ENCODE peak calls at places on chromosomes 12 and 14, in five cellular contexts. P, Z, T, Y and R are unnamed samples.

GRCh38 chr12:132033627-132034026 is 83.9 kb downstream of the EP400 start:
- DNase-seq in T (no peak), Y (no peak), Z (no peak), P (no peak), R (no peak)

GRCh38 chr12:122788387-122788786 is 14.0 kb downstream of the CCDC62 start:
- DNase-seq in T (no peak), Z (no peak), P (no peak), Y (no peak), R (peak)

GRCh38 chr12:121812320-121812871 is 8.6 kb downstream of the SETD1B start:
- DNase-seq in Z (peak), T (peak), P (peak), Y (peak), R (no peak)

GRCh38 chr12:132445884-132446471 is 44.0 kb upstream of the FBRSL1 start:
- DNase-seq in T (peak), Z (no peak), P (peak), Y (peak), R (peak)

GRCh38 chr12:66964629-66965028 is 285.8 kb upstream of the GRIP1 start:
- DNase-seq in T (no peak), P (no peak), Z (peak), Y (no peak), R (peak)

GRCh38 chr12:98893601-98894411 is 248.7 kb downstream of the APAF1 start:
- DNase-seq in Z (no peak), T (no peak), Y (no peak), P (no peak), R (no peak)

GRCh38 chr12:93020225-93020997 is 91.3 kb upstream of the EEA1 start:
- DNase-seq in Y (no peak), P (no peak), Z (no peak), T (no peak), R (no peak)

GRCh38 chr12:19021240-19021639 is 108.3 kb upstream of the PLEKHA5 start:
- DNase-seq in Y (no peak), T (no peak), Z (no peak), P (no peak), R (no peak)

GRCh38 chr14:104895207-104895785 is 29.4 kb upstream of the PLD4 start:
- DNase-seq in P (peak), Z (no peak), T (peak), Y (no peak), R (no peak)

GRCh38 chr12:32273063-32273521 is 126.3 kb upstream of the FGD4 start:
- DNase-seq in P (no peak), Z (no peak), Y (no peak), T (peak), R (no peak)

GRCh38 chr14:93109572-93110481 is 5.9 kb downstream of the ITPK1 start:
- DNase-seq in Z (no peak), Y (no peak), T (no peak), P (no peak), R (no peak)

GRCh38 chr12:28610401-28611114 is 420.3 kb downstream of the CCDC91 start:
- DNase-seq in P (no peak), Y (no peak), T (no peak), Z (no peak), R (no peak)

GRCh38 chr12:85468356-85469157 is 188.5 kb downstream of the ALX1 start:
- DNase-seq in Y (peak), Z (peak), T (peak), P (peak), R (peak)

GRCh38 chr14:35989736-35990135 is 163.6 kb downstream of the BRMS1L start:
- DNase-seq in Y (no peak), T (no peak), P (no peak), Z (no peak), R (no peak)

GRCh38 chr12:12885060-12885792 is 6.1 kb upstream of the GPRC5A start:
- DNase-seq in T (peak), Y (no peak), P (peak), Z (no peak), R (no peak)

GRCh38 chr14:30779210-30779609 is 95.1 kb upstream of the COCH start:
- DNase-seq in P (no peak), Y (no peak), T (no peak), Z (peak), R (no peak)

GRCh38 chr14:99675381-99675835 is 8.7 kb upstream of the CYP46A1 start:
- DNase-seq in T (no peak), Z (no peak), P (no peak), Y (no peak), R (no peak)

GRCh38 chr12:130872179-130873096 is 572 bp downstream of the RAN start:
- DNase-seq in Y (no peak), Z (peak), P (no peak), T (no peak), R (peak)

GRCh38 chr12:112705037-112705632 is 86.4 kb upstream of the RPH3A start:
- DNase-seq in Y (no peak), T (no peak), Z (no peak), P (no peak), R (no peak)

GRCh38 chr12:15037091-15037723 is 64.4 kb downstream of the PDE6H start:
- DNase-seq in T (no peak), Z (no peak), Y (no peak), P (no peak), R (peak)
- H2BK12ac ChIP-seq in T (no peak), Z (no peak), Y (no peak), P (no peak), R (peak)

GRCh38 chr12:104122298-104122697 is 15.7 kb downstream of the NFYB start:
- DNase-seq in T (no peak), Y (no peak), P (no peak), Z (no peak), R (no peak)

GRCh38 chr12:104115587-104115975 is 22.4 kb downstream of the NFYB start:
- DNase-seq in T (no peak), Y (no peak), Z (no peak), P (no peak), R (no peak)

DNA sequence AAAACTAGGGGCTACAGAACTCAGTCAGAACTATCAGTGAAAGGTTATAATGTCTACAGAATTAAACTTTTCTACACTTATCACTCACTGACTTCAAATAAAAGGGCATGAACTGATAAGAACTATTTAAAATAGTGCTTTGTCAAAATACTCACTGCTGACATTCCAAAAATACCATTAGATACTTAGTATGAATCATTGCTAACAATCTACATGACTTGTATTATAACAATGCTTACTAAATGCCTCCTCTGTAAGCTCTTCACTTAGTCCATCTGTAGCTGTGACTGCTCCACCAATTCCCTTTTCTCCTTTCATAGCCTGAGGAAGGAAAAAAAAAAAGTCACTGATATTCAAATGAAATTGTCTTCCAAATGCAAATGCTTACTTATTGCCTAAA is 17.0 kb downstream of the NFYB start:
- DNase-seq in Y (no peak), P (no peak), T (no peak), Z (peak), R (no peak)
- H2BK12ac ChIP-seq in Y (no peak), P (no peak), T (no peak), Z (no peak), R (no peak)

GRCh38 chr14:50772361-50772760 is 58.6 kb downstream of the NIN start:
- DNase-seq in Z (no peak), Y (no peak), T (no peak), P (no peak), R (no peak)
- H2BK12ac ChIP-seq in Z (no peak), Y (no peak), T (no peak), P (no peak), R (no peak)

DNA sequence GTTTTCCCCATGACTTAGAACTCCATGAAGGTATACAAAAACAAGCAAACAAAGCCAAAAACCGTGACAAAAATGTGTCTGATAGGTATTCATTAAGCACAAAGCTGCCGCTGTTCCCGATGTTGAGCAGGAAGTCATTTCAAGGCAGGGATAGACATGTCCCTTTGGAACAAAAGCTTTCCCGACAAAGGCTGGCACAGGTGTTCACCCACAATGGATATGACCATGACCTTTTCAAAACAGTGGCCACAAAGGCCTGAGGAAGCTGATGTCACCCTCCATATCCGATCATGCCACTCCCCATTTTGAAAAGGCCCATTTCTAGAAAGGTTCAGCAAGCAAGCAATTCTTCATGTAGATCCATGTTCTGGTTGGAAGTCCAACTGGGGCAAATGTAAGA is 279.1 kb downstream of the BTG1 start:
- DNase-seq in Z (no peak), T (no peak), Y (no peak), P (no peak), R (no peak)
- H2BK12ac ChIP-seq in Z (no peak), T (no peak), Y (no peak), P (no peak), R (no peak)

DNA sequence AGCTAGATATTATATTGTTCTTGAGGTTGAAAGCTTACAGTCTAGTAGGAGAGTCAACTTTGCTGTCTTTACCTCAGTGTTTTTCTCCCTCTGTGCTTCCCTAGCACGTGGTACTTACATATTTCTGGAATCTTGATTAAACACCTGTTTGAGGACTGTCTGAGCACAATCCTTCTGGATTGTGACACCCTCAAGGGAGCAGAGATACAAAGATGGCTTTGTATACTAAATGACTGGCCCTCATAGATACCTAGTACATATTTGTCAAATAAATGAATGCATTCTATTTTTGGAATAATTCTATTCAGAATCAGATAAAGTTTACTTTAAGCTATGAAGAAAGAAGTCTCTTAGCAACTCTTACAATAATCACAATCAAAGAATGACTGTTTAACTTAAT is 113.3 kb downstream of the LRRK2 start:
- DNase-seq in T (no peak), P (no peak), Y (no peak), Z (no peak), R (no peak)
- H2BK12ac ChIP-seq in T (no peak), P (no peak), Y (no peak), Z (no peak), R (no peak)

DNA sequence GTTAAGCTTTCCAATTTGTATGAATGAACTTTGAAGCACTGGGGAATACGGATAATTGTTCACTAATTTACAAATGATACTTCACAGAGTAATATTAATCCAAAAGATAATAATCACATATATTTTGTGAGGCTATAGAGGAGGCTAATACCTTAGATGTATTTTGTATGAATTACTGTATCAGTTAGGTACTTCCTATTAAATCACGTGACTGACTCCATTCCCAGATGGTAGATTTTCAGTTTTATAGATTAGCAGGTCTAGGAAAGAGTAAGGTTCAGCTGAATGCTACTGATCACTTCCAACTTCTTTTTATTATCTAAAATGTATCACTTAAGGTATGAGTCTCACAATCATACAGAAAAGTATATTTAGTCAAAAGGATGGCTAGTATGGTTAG is 133.6 kb downstream of the PDE3A start:
- DNase-seq in Y (no peak), T (no peak), P (no peak), Z (no peak), R (no peak)
- H2BK12ac ChIP-seq in Y (no peak), T (no peak), P (no peak), Z (no peak), R (no peak)

DNA sequence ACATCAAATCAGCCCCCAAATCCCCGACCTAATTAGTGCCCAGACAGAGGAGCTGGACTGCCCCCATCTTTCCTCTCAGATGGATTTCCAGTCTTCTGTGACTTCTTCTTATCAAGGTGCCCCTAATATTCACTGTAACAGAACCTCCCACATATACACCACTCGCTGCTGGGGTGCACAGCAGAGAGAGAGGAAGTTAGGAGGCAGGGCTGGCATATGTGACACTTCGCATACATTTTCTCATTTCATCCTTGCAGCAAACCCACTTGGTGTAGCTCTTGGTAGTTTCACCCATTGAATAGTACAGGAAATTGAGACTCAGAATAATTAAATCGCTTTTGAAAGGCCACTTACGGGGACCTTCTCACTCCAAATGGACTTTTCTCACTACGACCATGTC is 56.5 kb upstream of the CCND2 start:
- DNase-seq in Y (no peak), P (no peak), T (peak), Z (no peak), R (no peak)
- H2BK12ac ChIP-seq in Y (no peak), P (no peak), T (no peak), Z (no peak), R (no peak)

DNA sequence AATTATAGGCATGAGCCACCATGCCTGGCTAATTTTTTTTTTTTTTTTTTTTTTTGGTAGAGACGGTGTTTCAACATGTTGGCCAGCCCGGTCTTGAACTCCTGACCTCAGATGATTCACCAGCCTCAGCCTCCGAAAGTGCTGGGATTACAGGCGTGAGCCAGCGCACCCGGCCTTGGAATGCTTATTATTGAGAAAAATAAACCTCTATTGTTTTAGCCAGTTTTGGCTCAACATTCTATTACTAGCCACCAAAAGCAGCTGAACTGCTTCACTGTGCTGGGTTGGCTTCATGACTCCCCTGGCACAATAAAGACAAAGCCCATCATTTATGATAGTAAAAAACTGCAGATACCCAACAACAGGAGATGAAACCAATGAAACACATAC is 93.5 kb upstream of the CEP83 start:
- DNase-seq in T (no peak), Y (no peak), P (no peak), Z (peak), R (peak)
- H2BK12ac ChIP-seq in T (no peak), Y (no peak), P (no peak), Z (no peak), R (no peak)

GRCh38 chr12:1375323-1375722 is 219.1 kb downstream of the FBXL14 start:
- DNase-seq in Y (no peak), Z (no peak), P (no peak), T (no peak), R (no peak)

GRCh38 chr12:1377117-1377516 is 217.3 kb downstream of the FBXL14 start:
- DNase-seq in Y (no peak), P (no peak), T (no peak), Z (no peak), R (no peak)

GRCh38 chr12:1384910-1385309 is 209.5 kb downstream of the FBXL14 start:
- DNase-seq in P (no peak), Z (no peak), T (no peak), Y (no peak), R (no peak)

GRCh38 chr12:1377681-1378080 is 216.7 kb downstream of the FBXL14 start:
- DNase-seq in P (no peak), Y (no peak), T (no peak), Z (no peak), R (no peak)

GRCh38 chr12:1380171-1380974 is 214.0 kb downstream of the FBXL14 start:
- DNase-seq in Y (peak), P (no peak), Z (no peak), T (no peak), R (no peak)
- H2BK12ac ChIP-seq in Y (no peak), P (no peak), Z (no peak), T (no peak), R (no peak)